ENCODE peak calls at places on chromosomes 1 and 21, in six cellular contexts. T is GM20000; U is CD8-positive, alpha-beta T cell; P is PC-3; E is fibroblast of lung; B is right lobe of liver. F is an unnamed sample.

GRCh38 chr1:28551381-28551780 is 1.5 kb upstream of the TRNAU1AP start:
- DNase-seq in T (no peak), U (no peak), P (no peak), E (no peak), B (no peak), F (no peak)

GRCh38 chr1:228270032-228270431 is 62.2 kb downstream of the OBSCN start:
- DNase-seq in T (no peak), U (no peak), P (peak), E (peak), B (no peak), F (no peak)

GRCh38 chr1:204726478-204726877 is 40.9 kb upstream of the LRRN2 start:
- DNase-seq in T (no peak), U (no peak), P (peak), E (peak), B (no peak), F (no peak)

GRCh38 chr1:206637605-206638004 is 2.3 kb downstream of the DYRK3 start:
- DNase-seq in T (no peak), U (no peak), P (no peak), E (no peak), B (no peak), F (no peak)

GRCh38 chr1:198934901-198935301 is 296.1 kb downstream of the PTPRC start:
- DNase-seq in T (no peak), U (peak), P (peak), E (peak), B (no peak), F (no peak)

GRCh38 chr1:187840557-187840956 is 1011.8 kb downstream of the PLA2G4A start:
- DNase-seq in T (no peak), U (no peak), P (no peak), E (peak), B (no peak), F (no peak)

GRCh38 chr21:39676054-39676771 is 63.5 kb downstream of the B3GALT5 start:
- DNase-seq in T (peak), U (no peak), P (peak), E (peak), B (no peak), F (no peak)

GRCh38 chr21:37842163-37842919 is 73.9 kb downstream of the KCNJ6 start:
- DNase-seq in T (no peak), U (no peak), P (no peak), E (no peak), B (no peak), F (no peak)

GRCh38 chr1:245715970-245716369 is 561.2 kb downstream of the KIF26B start:
- DNase-seq in T (no peak), U (no peak), P (peak), E (peak), B (no peak), F (no peak)

GRCh38 chr1:56589369-56589768 is 10.0 kb upstream of the PLPP3 start:
- DNase-seq in T (no peak), U (no peak), P (no peak), E (no peak), B (no peak), F (no peak)

GRCh38 chr1:154757149-154757548 is 112.9 kb downstream of the KCNN3 start:
- DNase-seq in T (no peak), U (no peak), P (no peak), E (no peak), B (no peak), F (peak)

GRCh38 chr1:182625716-182626504 is 21.7 kb upstream of the RGS16 start:
- DNase-seq in T (no peak), U (no peak), P (peak), E (no peak), B (no peak), F (no peak)

GRCh38 chr1:208731976-208732821 is 488.0 kb upstream of the PLXNA2 start:
- DNase-seq in T (peak), U (no peak), P (no peak), E (peak), B (no peak), F (no peak)

GRCh38 chr1:43067856-43068751 is 104.0 kb downstream of the EBNA1BP2 start:
- DNase-seq in T (peak), U (peak), P (no peak), E (peak), B (peak), F (no peak)

GRCh38 chr1:67908260-67908936 is 75.1 kb upstream of the GNG12 start:
- DNase-seq in T (no peak), U (no peak), P (peak), E (peak), B (no peak), F (no peak)

DNA sequence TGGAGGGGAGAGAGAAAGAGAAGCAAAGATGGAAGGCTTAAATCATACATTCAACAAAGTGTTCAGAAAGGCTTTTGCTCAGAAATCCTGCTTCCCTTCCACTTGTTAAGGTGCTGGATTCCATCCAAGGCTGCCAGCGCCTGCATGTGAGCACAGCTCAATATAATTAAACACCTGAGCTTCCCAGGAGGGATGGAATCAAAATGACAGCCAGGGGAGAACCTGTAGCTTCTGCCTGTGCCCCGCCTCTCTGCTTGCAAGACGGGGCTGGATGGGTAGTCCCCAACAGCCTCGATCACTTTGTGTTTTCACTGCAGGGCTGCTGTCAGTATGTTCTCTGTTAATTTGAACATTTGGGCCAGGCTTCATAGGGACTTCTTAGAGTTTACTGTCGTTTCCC is 225.7 kb downstream of the KCNH1 start:
- DNase-seq in T (no peak), U (no peak), P (no peak), E (no peak), B (no peak), F (no peak)
- TF ChIP-seq CTCF in T (no peak), U (no peak), P (no peak), E (no peak), B (no peak), F (no peak)

DNA sequence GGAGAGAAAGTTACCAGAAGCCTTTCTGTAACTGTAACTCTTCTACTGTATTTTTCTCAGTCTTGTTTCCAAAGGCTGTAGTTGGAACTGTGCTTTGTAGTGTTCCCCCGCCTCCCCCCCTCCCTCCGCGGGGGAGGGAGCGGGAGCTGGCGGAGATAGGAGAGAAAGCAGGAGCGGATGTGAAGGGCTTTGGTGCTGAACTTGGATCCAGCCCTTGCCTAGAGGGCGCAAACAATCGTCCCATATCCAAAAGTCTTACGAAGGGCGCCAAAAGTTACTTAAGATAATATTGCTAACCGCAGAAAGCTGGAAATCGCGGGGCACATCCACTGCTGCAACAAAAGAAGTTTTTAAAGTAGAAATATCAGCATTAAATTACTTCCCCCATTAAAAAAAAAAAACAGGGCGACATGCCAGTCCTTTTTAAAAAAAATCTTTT is 2.4 kb upstream of the NFIA start:
- DNase-seq in T (no peak), U (no peak), P (peak), E (peak), B (peak), F (peak)
- TF ChIP-seq CTCF in T (no peak), U (no peak), P (peak), E (peak), B (no peak), F (no peak)

DNA sequence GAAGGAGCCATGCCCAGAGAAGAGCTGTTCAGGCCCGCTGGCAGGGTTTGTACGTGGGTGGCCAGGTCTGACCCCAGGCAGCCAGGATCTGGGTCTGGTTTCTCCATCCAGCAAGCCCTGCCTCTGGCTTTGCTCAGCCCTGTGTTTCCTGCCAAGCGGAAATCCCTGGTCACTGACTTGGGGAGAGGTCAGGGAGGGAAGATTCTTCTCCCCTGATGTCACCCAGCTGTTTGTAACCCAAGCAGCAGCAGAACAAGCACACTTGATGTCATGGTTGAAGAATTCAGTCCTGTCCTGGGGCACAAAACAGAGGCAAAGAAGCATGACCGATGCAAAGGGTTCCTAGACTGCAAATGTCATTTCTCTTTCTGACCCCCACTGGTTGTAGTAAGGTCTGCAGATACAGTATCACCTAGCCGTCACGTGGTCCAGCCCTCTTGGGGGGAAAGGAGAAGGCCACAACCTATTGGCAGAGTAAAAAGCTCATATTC is 121.0 kb downstream of the SYT2 start:
- DNase-seq in T (no peak), U (no peak), P (peak), E (peak), B (peak), F (peak)
- TF ChIP-seq CTCF in T (no peak), U (no peak), P (no peak), E (no peak), B (no peak), F (no peak)

DNA sequence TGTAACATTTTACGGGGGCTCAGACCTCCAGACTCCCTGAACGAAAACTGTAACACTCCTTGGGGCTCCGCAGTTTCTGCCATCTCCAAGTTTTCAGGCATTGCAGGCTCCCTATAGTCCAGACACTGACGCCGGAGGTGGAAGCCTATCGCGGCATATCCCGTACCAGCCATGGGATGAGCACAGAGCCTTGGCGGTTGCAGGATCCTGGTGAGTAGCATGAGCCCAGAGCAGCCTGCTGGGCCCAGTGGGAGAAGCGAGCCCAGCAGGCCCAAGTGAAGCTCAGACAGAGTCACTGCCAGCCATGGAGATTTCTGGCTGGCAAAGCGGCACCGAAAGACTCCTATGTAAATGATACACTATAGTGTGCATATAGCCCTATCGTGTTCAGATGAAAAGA is 446.8 kb downstream of the COL11A1 start:
- DNase-seq in T (no peak), U (no peak), P (no peak), E (no peak), B (no peak), F (no peak)
- TF ChIP-seq CTCF in T (no peak), U (no peak), P (no peak), E (no peak), B (no peak), F (no peak)

DNA sequence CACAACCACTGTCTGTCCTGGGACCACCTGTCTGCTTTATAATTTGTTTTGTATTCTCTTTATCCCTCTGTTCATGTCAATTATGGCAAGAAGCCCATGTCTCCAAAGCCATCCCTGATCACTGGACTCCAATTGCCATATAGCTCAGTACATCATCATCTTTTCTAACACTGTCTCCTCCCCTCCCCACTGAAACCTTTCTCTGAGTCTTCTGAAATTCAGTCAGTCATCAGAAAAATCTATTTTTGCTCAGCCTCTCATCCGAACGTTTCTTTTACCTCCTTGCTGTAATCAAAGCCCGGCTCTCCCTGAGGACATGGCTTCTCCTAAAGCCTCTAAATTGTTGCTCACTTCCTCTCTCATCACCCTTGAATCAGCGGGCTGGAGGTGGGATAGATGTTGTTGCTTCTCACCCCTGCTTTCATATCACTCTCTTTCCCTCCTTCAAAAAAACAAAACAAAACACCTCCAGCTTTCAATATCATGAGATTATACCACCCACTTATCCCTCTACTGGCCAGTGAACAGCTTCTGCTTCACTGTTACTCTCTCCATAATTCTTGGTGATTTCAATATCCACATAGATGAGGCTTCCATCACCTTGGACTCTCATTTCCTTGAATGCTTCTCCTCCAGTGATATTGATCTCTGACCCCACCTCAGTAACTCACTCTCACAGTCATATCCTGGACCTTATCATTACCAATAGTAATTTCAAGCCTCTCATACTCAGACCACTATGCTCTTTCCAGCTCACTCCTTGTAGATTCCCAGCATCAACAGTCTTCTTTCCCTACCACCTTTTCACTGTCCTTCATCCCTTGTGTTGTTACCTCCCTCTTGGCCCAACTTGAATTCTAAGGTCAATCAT is 27.8 kb downstream of the RAB3B start:
- DNase-seq in T (no peak), U (no peak), P (no peak), E (no peak), B (no peak), F (no peak)
- TF ChIP-seq CTCF in T (no peak), U (no peak), P (no peak), E (no peak), B (no peak), F (no peak)

GRCh38 chr1:54215578-54215977 is 15.6 kb downstream of the MRPL37 start:
- DNase-seq in T (no peak), U (no peak), P (no peak), E (no peak), B (no peak), F (no peak)
- TF ChIP-seq CTCF in T (no peak), U (no peak), P (no peak), E (no peak), B (no peak), F (no peak)